ENCODE peak calls at places on chromosomes 13 and 19, in four cellular contexts. O is stomach, V is breast epithelium, B is Panc1. S is an unnamed sample.

GRCh38 chr13:36907266-36907665 is 12.8 kb downstream of the SMAD9 start:
- DNase-seq in V (no peak), B (no peak), O (no peak), S (no peak)

GRCh38 chr13:110187501-110188161 is 119.3 kb downstream of the COL4A1 start:
- DNase-seq in O (no peak), B (no peak), V (no peak), S (no peak)

GRCh38 chr13:75600371-75600770 is 35.8 kb upstream of the LMO7 start:
- DNase-seq in B (no peak), O (no peak), V (no peak), S (no peak)

GRCh38 chr19:16867211-16867610 is 21.6 kb upstream of the F2RL3 start:
- DNase-seq in O (no peak), V (no peak), B (no peak), S (no peak)

GRCh38 chr13:111506621-111507020 is 186.2 kb downstream of the TEX29 start:
- DNase-seq in O (no peak), B (no peak), V (peak; percentile 15), S (no peak)

GRCh38 chr13:51840141-51840540 is 4.8 kb downstream of the TMEM272 start:
- DNase-seq in O (no peak), B (no peak), V (no peak), S (no peak)

GRCh38 chr13:97425570-97425969 is 8.4 kb upstream of the RAP2A start:
- DNase-seq in O (no peak), B (no peak), V (no peak), S (no peak)

GRCh38 chr19:35063940-35064818 is 22.7 kb downstream of the HPN start:
- DNase-seq in B (peak; percentile 13), O (no peak), V (no peak), S (no peak)

GRCh38 chr13:33871207-33872004 is 53.5 kb downstream of the RFC3 start:
- DNase-seq in O (no peak), V (no peak), B (no peak), S (no peak)

GRCh38 chr19:21900401-21900800 is 64.4 kb upstream of the ZNF43 start:
- DNase-seq in B (no peak), O (no peak), V (no peak), S (no peak)

GRCh38 chr13:103328899-103329298 is 262.7 kb upstream of the SLC10A2 start:
- DNase-seq in V (no peak), B (no peak), O (no peak), S (no peak)

GRCh38 chr13:97226788-97227627 is 4.9 kb downstream of the MBNL2 start:
- DNase-seq in V (no peak), B (no peak), O (peak; percentile 34), S (peak; percentile 64)

GRCh38 chr13:67048793-67049150 is 181.4 kb downstream of the PCDH9 start:
- DNase-seq in B (no peak), V (no peak), O (no peak), S (no peak)

GRCh38 chr13:28671393-28671792 is 12.5 kb downstream of the POMP start:
- DNase-seq in B (no peak), O (no peak), V (no peak), S (no peak)

GRCh38 chr13:100944791-100945345 is 270.3 kb upstream of the TMTC4 start:
- DNase-seq in B (no peak), O (no peak), V (no peak), S (no peak)

GRCh38 chr19:30312582-30313352 is 59.4 kb upstream of the ZNF536 start:
- DNase-seq in V (no peak), B (no peak), O (no peak), S (no peak)

GRCh38 chr19:10431943-10432735 is 11.8 kb downstream of the PDE4A start:
- DNase-seq in B (no peak), O (peak; percentile 78), V (no peak), S (peak; percentile 86)

GRCh38 chr19:47542030-47542475 is 27.2 kb upstream of the NAPA start:
- DNase-seq in O (no peak), V (no peak), B (no peak), S (peak; percentile 24)

GRCh38 chr13:34577051-34577450 is 365.0 kb upstream of the NBEA start:
- DNase-seq in V (no peak), B (no peak), O (no peak), S (no peak)

GRCh38 chr19:7622933-7623685 is 6.2 kb downstream of the XAB2 start:
- DNase-seq in B (no peak), V (no peak), O (no peak), S (no peak)

GRCh38 chr19:29896790-29897189 is 45.2 kb upstream of the URI1 start:
- DNase-seq in B (no peak), V (no peak), O (no peak), S (no peak)

GRCh38 chr19:15332311-15332996 is at the start of gene BRD4:
- DNase-seq in V (peak; percentile 65), O (peak; percentile 78), B (no peak), S (peak; percentile 79)

GRCh38 chr19:57992841-57993240 is 9.8 kb downstream of the ZNF606 start:
- DNase-seq in O (no peak), V (no peak), B (no peak), S (no peak)

GRCh38 chr13:105616313-105617075 is 919.0 kb downstream of the EFNB2 start:
- DNase-seq in B (no peak), O (no peak), V (no peak), S (no peak)

GRCh38 chr19:37654525-37654832 is 786 bp downstream of the ZFP30 start:
- DNase-seq in V (no peak), B (peak; percentile 15), O (no peak), S (no peak)

GRCh38 chr13:95137096-95137495 is 164.2 kb downstream of the ABCC4 start:
- DNase-seq in V (no peak), B (no peak), O (no peak), S (no peak)

GRCh38 chr13:45416521-45417125 is 1.6 kb downstream of the SLC25A30 start:
- DNase-seq in O (no peak), B (no peak), V (no peak), S (no peak)

GRCh38 chr19:40590464-40591265 is 10.5 kb upstream of the LTBP4 start:
- DNase-seq in B (no peak), O (no peak), V (no peak), S (no peak)

GRCh38 chr19:40594251-40594650 is 6.9 kb upstream of the LTBP4 start:
- DNase-seq in V (no peak), O (no peak), B (no peak), S (no peak)

GRCh38 chr19:40594657-40595077 is 6.5 kb upstream of the LTBP4 start:
- DNase-seq in O (no peak), B (no peak), V (no peak), S (no peak)

GRCh38 chr19:40589723-40590429 is 11.3 kb upstream of the LTBP4 start:
- DNase-seq in O (no peak), V (no peak), B (no peak), S (no peak)

GRCh38 chr19:40592170-40592569 is 9.0 kb upstream of the LTBP4 start:
- DNase-seq in B (no peak), V (no peak), O (no peak), S (no peak)
- TF ChIP-seq POLR2AphosphoS5 in B (no peak), V (no peak), O (no peak), S (no peak)

GRCh38 chr19:2577722-2578335 is 101.9 kb downstream of the GADD45B start:
- DNase-seq in B (no peak), O (no peak), V (peak; percentile 47), S (no peak)

GRCh38 chr19:2574478-2574931 is 98.6 kb downstream of the GADD45B start:
- DNase-seq in O (no peak), V (peak; percentile 35), B (no peak), S (no peak)

GRCh38 chr19:2575734-2576481 is 100.0 kb downstream of the GADD45B start:
- DNase-seq in V (peak; percentile 90), B (no peak), O (peak; percentile 66), S (peak; percentile 42)

GRCh38 chr19:2573916-2574315 is 98.0 kb downstream of the GADD45B start:
- DNase-seq in V (peak; percentile 48), O (no peak), B (no peak), S (no peak)

GRCh38 chr19:2574971-2575630 is 99.2 kb downstream of the GADD45B start:
- DNase-seq in V (peak; percentile 37), O (no peak), B (no peak), S (no peak)
- H3K27ac ChIP-seq in V (no peak overlapping the region), O (no peak overlapping the region), B (peak overlapping the region; percentile 25), S (no peak overlapping the region)

GRCh38 chr19:913080-913748 is at the start of gene R3HDM4:
- DNase-seq in V (peak; percentile 84), O (peak; percentile 86), B (no peak), S (peak; percentile 89)
- H3K4me1 ChIP-seq in V (peaks cover 3% of the 10 kb centered on the region), O (peaks cover 53% of the 10 kb centered on the region), B (peaks cover 3% of the 10 kb centered on the region), S (peaks cover 40% of the 10 kb centered on the region)

GRCh38 chr19:12868540-12869112 is 12.6 kb downstream of the DNASE2 start:
- DNase-seq in B (no peak), O (no peak), V (no peak), S (no peak)

GRCh38 chr19:12866416-12867119 is 14.7 kb downstream of the DNASE2 start:
- DNase-seq in B (no peak), V (no peak), O (no peak), S (no peak)

GRCh38 chr19:12864721-12865715 is 16.2 kb downstream of the DNASE2 start:
- DNase-seq in V (no peak), B (no peak), O (peak; percentile 55), S (peak; percentile 44)

GRCh38 chr19:12865746-12866415 is 15.4 kb downstream of the DNASE2 start:
- DNase-seq in O (no peak), B (no peak), V (no peak), S (no peak)

GRCh38 chr19:12867120-12868099 is 13.8 kb downstream of the DNASE2 start:
- DNase-seq in O (peak; percentile 73), V (no peak), B (no peak), S (peak; percentile 76)
- TF ChIP-seq POLR2AphosphoS5 in O (no peak), V (no peak), B (no peak), S (no peak)

GRCh38 chr13:49302222-49302621 is 54.5 kb downstream of the CDADC1 start:
- DNase-seq in O (no peak), B (no peak), V (no peak), S (no peak)
- H3K27ac ChIP-seq in O (peak overlapping the region; percentile 87), B (no peak overlapping the region), V (peak overlapping the region; percentile 77), S (no peak overlapping the region)

DNA sequence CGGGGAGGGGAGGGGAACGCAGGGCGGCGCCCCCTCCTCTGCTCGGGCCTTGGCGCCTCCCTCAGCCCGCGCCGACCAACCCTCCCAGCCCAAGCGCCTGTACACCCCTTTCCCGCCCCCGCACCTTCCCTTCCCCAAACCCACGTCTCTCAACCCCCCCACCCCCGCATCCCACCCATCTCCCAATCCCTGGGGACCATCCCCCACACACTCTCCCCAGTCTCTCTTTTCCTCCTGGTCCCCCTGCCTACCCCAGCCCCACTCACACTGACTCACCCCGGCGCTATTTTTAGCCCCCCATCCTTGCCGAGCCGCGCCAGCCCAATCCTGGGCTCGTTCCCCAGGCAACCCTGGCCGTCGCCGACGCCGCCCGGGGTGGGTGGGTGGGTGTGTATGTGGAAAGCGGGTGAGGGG is 11.7 kb downstream of the CIC start:
- DNase-seq in B (no peak), O (no peak), V (no peak), S (peak; percentile 49)
- H3K4me1 ChIP-seq in B (peaks cover 46% of the 10 kb centered on the region), O (peaks cover 89% of the 10 kb centered on the region), V (peaks cover 17% of the 10 kb centered on the region), S (peaks cover 62% of the 10 kb centered on the region)

S was measured in transverse colon.